ENCODE peak calls at places on chromosomes 6 and 20, in seven cellular contexts. F is heart left ventricle; S is fibroblast of mammary gland; X is GM23248; U is CD8-positive, alpha-beta T cell; E is neural progenitor cell; J is GM12865. Z is an unnamed sample.
A peak's percentile ranks its signal among the peaks of the same experiment; 100 is the strongest.

GRCh38 chr6:146337376-146337775 is 206.3 kb upstream of the RAB32 start:
- DNase-seq in F (no peak), X (no peak), E (no peak), J (no peak), U (no peak), S (no peak), Z (no peak)

GRCh38 chr6:149128489-149129145 is 188.9 kb upstream of the TAB2 start:
- DNase-seq in S (no peak), U (no peak), J (peak; percentile 26), F (no peak), X (no peak), E (no peak), Z (no peak)

GRCh38 chr6:18536693-18537092 is 149.5 kb downstream of the RNF144B start:
- DNase-seq in F (no peak), E (no peak), S (no peak), J (no peak), U (no peak), X (no peak), Z (no peak)

GRCh38 chr20:39706089-39706721 is 744.1 kb downstream of the DHX35 start:
- DNase-seq in F (peak; percentile 68), J (no peak), U (no peak), S (peak; percentile 71), E (no peak), X (no peak), Z (no peak)

GRCh38 chr20:36848078-36848660 is 27.8 kb upstream of the TLDC2 start:
- DNase-seq in F (peak; percentile 79), J (no peak), X (peak; percentile 95), U (no peak), S (peak; percentile 96), E (no peak), Z (no peak)

GRCh38 chr20:22617160-22617559 is 32.8 kb upstream of the FOXA2 start:
- DNase-seq in X (no peak), S (no peak), F (no peak), U (no peak), J (no peak), E (no peak), Z (no peak)

GRCh38 chr6:112180095-112180820 is 74.1 kb downstream of the LAMA4 start:
- DNase-seq in U (no peak), S (peak; percentile 91), E (peak; percentile 90), F (peak; percentile 60), X (peak; percentile 84), J (peak; percentile 83), Z (no peak)

GRCh38 chr20:46374383-46374782 is 32.0 kb downstream of the ELMO2 start:
- DNase-seq in E (no peak), S (no peak), J (no peak), U (no peak), X (no peak), F (no peak), Z (no peak)

GRCh38 chr6:41022294-41022693 is 16.7 kb downstream of the UNC5CL start:
- DNase-seq in S (peak; percentile 18), E (no peak), J (no peak), U (no peak), F (no peak), X (peak; percentile 18), Z (no peak)

GRCh38 chr6:150761771-150762170 is 103.7 kb upstream of the MTHFD1L start:
- DNase-seq in S (no peak), E (peak; percentile 65), J (no peak), U (no peak), F (no peak), X (no peak), Z (no peak)

GRCh38 chr20:12966468-12967085 is 42.2 kb upstream of the SPTLC3 start:
- DNase-seq in E (peak; percentile 23), S (peak; percentile 63), F (no peak), X (peak; percentile 71), J (no peak), U (no peak), Z (no peak)

GRCh38 chr6:10558575-10558974 is 37.4 kb downstream of the GCNT2 start:
- DNase-seq in J (no peak), E (peak; percentile 40), S (no peak), X (no peak), U (no peak), F (peak; percentile 43), Z (no peak)

GRCh38 chr6:26216015-26216885 is 129.0 kb downstream of the HFE start:
- DNase-seq in F (peak; percentile 68), J (peak; percentile 99), S (peak; percentile 95), U (peak; percentile 61), X (peak; percentile 94), E (peak; percentile 93), Z (peak; percentile 64)

GRCh38 chr6:20810732-20811111 is 276.5 kb downstream of the CDKAL1 start:
- DNase-seq in J (no peak), E (no peak), F (no peak), U (no peak), S (no peak), X (no peak), Z (no peak)

GRCh38 chr6:159555082-159555481 is 138.0 kb downstream of the SOD2 start:
- DNase-seq in F (no peak), S (no peak), X (no peak), J (no peak), E (no peak), U (no peak), Z (no peak)

GRCh38 chr6:24838081-24838480 is 39.4 kb upstream of the ARMH2 start:
- DNase-seq in S (peak; percentile 47), X (peak; percentile 57), F (no peak), E (no peak), J (no peak), U (no peak), Z (no peak)

GRCh38 chr20:10954137-10954840 is 280.5 kb upstream of the JAG1 start:
- DNase-seq in U (no peak), J (no peak), X (no peak), S (no peak), E (no peak), F (no peak), Z (no peak)

GRCh38 chr20:16842721-16843120 is 94.6 kb downstream of the OTOR start:
- DNase-seq in J (no peak), S (no peak), E (no peak), F (no peak), X (no peak), U (no peak), Z (no peak)

DNA sequence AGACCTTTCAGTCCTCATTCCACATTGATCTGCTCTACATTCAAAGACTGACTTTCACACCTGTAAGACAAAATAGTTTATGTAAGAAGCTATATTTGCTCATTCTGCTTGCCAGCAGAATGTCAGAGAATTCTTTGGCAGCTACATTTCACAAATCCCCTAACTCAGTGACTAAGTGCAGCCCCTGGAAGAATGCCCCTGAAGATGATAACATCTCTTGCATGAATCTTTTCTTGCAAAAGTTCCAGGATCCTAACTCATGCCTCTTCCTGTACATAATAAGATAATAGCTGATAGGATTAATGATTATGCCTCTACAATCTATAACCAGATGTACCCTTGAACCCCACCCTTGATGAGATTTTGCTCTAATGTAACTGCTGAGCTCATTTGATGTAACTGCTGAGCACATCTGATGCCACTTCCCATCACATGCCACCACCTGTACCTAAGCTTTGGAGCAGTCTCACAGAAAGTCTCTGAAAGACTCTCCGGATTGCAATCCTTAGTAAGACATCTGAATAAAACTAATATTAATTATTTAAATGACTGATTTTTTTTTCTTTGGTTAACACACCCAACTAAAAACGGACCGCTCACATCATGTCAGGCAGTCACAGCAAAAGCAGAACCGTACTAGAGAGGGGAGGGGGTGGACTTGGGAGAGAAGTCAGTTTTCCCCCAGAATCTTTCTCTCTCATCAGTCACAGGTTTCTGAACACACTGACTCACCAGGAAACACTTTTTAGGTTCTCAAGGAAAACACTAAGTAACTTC is 684 bp upstream of the DNAH8 start:
- DNase-seq in J (no peak), U (no peak), E (no peak), F (no peak), S (no peak), X (no peak), Z (no peak)
- H3K4me3 ChIP-seq in J (no peak overlapping the region), U (peak overlapping the region; percentile 40), E (no peak overlapping the region), F (peak overlapping the region; percentile 37), S (no peak overlapping the region), X (peak overlapping the region; percentile 44), Z (peak overlapping the region; percentile 48)

GRCh38 chr20:48819813-48820648 is 7.8 kb downstream of the PREX1 start:
- DNase-seq in S (no peak), E (no peak), J (no peak), X (no peak), U (no peak), F (no peak), Z (no peak)
- H3K4me3 ChIP-seq in S (no peak overlapping the region), E (no peak overlapping the region), J (no peak overlapping the region), X (no peak overlapping the region), U (no peak overlapping the region), F (no peak overlapping the region), Z (peak overlapping the region; percentile 16)

GRCh38 chr6:133055527-133055966 is 185.6 kb upstream of the EYA4 start:
- DNase-seq in E (peak; percentile 55), F (no peak), X (no peak), J (no peak), U (no peak), S (no peak), Z (no peak)
- H3K4me3 ChIP-seq in E (peak overlapping the region; percentile 7), F (no peak overlapping the region), X (no peak overlapping the region), J (no peak overlapping the region), U (no peak overlapping the region), S (no peak overlapping the region), Z (no peak overlapping the region)

DNA sequence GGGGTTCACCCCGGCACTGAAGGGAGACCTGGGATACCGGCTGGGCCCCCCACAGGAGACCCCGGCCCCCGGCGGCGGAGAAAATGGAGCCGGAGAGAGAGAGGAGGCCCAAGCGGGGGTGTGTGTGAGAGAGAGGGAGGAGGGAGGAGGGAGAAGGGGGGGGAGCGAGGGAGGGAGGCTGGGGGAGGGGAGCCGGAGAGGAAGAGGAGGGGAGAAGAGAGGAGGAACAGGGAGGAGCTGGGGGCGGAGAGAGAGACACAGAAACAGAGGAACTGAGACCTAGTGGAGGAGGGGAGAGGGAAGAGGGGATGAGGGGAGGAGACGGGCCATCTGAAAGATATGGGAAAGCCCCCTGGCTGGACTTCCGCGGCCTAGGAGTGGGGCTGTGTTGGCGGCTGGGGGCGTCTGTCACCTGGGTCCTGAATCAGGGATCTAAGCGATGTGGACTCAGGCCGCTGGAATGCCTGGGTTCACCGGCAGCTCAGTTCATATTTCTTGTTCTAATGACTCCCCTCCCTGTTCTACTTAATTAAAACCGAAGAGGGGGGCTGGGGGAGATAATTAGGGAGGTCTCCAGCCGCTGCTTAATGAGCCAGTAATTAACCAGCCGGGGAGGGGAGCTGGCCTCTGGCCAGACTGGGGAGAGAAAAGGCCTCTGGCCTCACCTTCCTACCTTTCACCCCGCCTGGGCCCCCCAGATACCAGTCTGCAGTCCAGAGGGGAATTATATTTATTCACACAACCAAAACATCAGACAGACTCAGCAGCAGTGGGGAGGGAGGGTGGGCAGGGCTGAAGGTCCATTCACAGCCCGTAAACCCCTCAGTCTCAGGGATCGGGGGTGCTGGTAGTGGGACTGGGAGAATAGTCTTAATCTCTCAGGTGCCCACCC is at the start of gene PBX2:
- DNase-seq in U (peak; percentile 52), E (peak; percentile 90), S (peak; percentile 85), F (peak; percentile 97), J (peak; percentile 96), X (peak; percentile 87), Z (peak; percentile 62)
- H3K4me3 ChIP-seq in U (peak within 1 kb of the TSS; percentile 78), E (peak within 1 kb of the TSS; percentile 88), S (peak within 1 kb of the TSS; percentile 70), F (peak within 1 kb of the TSS; percentile 81), J (peak within 1 kb of the TSS; percentile 67), X (peak within 1 kb of the TSS; percentile 96), Z (peak within 1 kb of the TSS; percentile 96)

GRCh38 chr6:135572051-135572450 is 74.5 kb upstream of the AHI1 start:
- DNase-seq in U (no peak), S (no peak), F (no peak), J (no peak), X (no peak), E (no peak), Z (no peak)

GRCh38 chr6:135566311-135567068 is 69.0 kb upstream of the AHI1 start:
- DNase-seq in J (no peak), E (no peak), F (no peak), X (no peak), S (no peak), U (no peak), Z (no peak)

GRCh38 chr6:135567375-135568083 is 70.0 kb upstream of the AHI1 start:
- DNase-seq in F (no peak), E (no peak), U (no peak), S (no peak), X (no peak), J (no peak), Z (no peak)

GRCh38 chr6:135568366-135568765 is 70.8 kb upstream of the AHI1 start:
- DNase-seq in F (peak; percentile 38), E (no peak), J (peak; percentile 64), X (peak; percentile 20), S (peak; percentile 88), U (no peak), Z (no peak)
- H3K4me3 ChIP-seq in F (no peak overlapping the region), E (no peak overlapping the region), J (no peak overlapping the region), X (no peak overlapping the region), S (no peak overlapping the region), U (no peak overlapping the region), Z (no peak overlapping the region)

Z was measured in effector memory CD4-positive, alpha-beta T cell.